ENCODE peak calls at places on chromosomes 1 and 21, in six cellular contexts. One of them, this sample, is unnamed. For H3K4me1, the result is how much of the 10 kb centered on the place peaks cover.

GRCh38 chr1:67834246-67834877 is 1.1 kb upstream of the GNG12 start:
- DNase-seq in HepG2: no peak
- DNase-seq in SK-N-SH: no peak
- DNase-seq in HCT116: no peak
- DNase-seq in K562: no peak
- DNase-seq in GM12878: no peak
- DNase-seq in this sample: no peak

GRCh38 chr1:65209005-65209885 is 61.2 kb downstream of the AK4 start:
- DNase-seq in GM12878: no peak
- DNase-seq in K562: peak
- DNase-seq in SK-N-SH: peak
- DNase-seq in HepG2: peak
- DNase-seq in HCT116: peak
- DNase-seq in this sample: peak

GRCh38 chr1:23691499-23692307 is at the start of gene RPL11:
- DNase-seq in HepG2: peak
- DNase-seq in SK-N-SH: peak
- DNase-seq in K562: peak
- DNase-seq in HCT116: peak
- DNase-seq in GM12878: peak
- DNase-seq in this sample: peak

GRCh38 chr1:26282694-26283019 is 2.8 kb downstream of the SH3BGRL3 start:
- DNase-seq in K562: peak
- DNase-seq in SK-N-SH: no peak
- DNase-seq in HepG2: no peak
- DNase-seq in HCT116: no peak
- DNase-seq in GM12878: no peak
- DNase-seq in this sample: no peak

GRCh38 chr1:46184920-46185658 is 8.8 kb upstream of the P3R3URF start:
- DNase-seq in GM12878: no peak
- DNase-seq in K562: no peak
- DNase-seq in SK-N-SH: no peak
- DNase-seq in HCT116: no peak
- DNase-seq in HepG2: no peak
- DNase-seq in this sample: no peak

GRCh38 chr1:172246521-172247390 is 173.7 kb upstream of the C1orf105 start:
- DNase-seq in HCT116: no peak
- DNase-seq in K562: no peak
- DNase-seq in SK-N-SH: no peak
- DNase-seq in HepG2: no peak
- DNase-seq in GM12878: no peak
- DNase-seq in this sample: no peak

GRCh38 chr1:173255214-173255813 is 48.2 kb upstream of the TNFSF4 start:
- DNase-seq in HCT116: peak
- DNase-seq in HepG2: peak
- DNase-seq in K562: peak
- DNase-seq in GM12878: peak
- DNase-seq in SK-N-SH: peak
- DNase-seq in this sample: peak

GRCh38 chr21:17786219-17787181 is 32.7 kb downstream of the C21orf91 start:
- DNase-seq in HCT116: no peak
- DNase-seq in SK-N-SH: no peak
- DNase-seq in GM12878: no peak
- DNase-seq in K562: no peak
- DNase-seq in HepG2: peak
- DNase-seq in this sample: no peak

GRCh38 chr1:117860906-117861610 is 68.4 kb downstream of the GDAP2 start:
- DNase-seq in GM12878: no peak
- DNase-seq in HCT116: no peak
- DNase-seq in HepG2: no peak
- DNase-seq in SK-N-SH: no peak
- DNase-seq in K562: no peak
- DNase-seq in this sample: no peak

GRCh38 chr21:42319851-42320602 is 4.8 kb upstream of the TFF3 start:
- DNase-seq in SK-N-SH: no peak
- DNase-seq in K562: no peak
- DNase-seq in HepG2: no peak
- DNase-seq in GM12878: no peak
- DNase-seq in HCT116: no peak
- DNase-seq in this sample: no peak

GRCh38 chr1:65198095-65198494 is 50.1 kb downstream of the AK4 start:
- DNase-seq in GM12878: no peak
- DNase-seq in HCT116: no peak
- DNase-seq in K562: no peak
- DNase-seq in SK-N-SH: no peak
- DNase-seq in HepG2: no peak
- DNase-seq in this sample: no peak

GRCh38 chr21:40622531-40622930 is 224.4 kb downstream of the DSCAM start:
- DNase-seq in HepG2: no peak
- DNase-seq in GM12878: no peak
- DNase-seq in K562: no peak
- DNase-seq in SK-N-SH: peak
- DNase-seq in HCT116: no peak
- DNase-seq in this sample: no peak

GRCh38 chr1:222921951-222922350 is 107.1 kb downstream of the DISP1 start:
- DNase-seq in GM12878: no peak
- DNase-seq in K562: no peak
- DNase-seq in HepG2: no peak
- DNase-seq in HCT116: no peak
- DNase-seq in SK-N-SH: no peak
- DNase-seq in this sample: no peak

GRCh38 chr21:26273686-26274313 is 103.2 kb upstream of the APP start:
- DNase-seq in HepG2: no peak
- DNase-seq in GM12878: no peak
- DNase-seq in SK-N-SH: no peak
- DNase-seq in K562: no peak
- DNase-seq in HCT116: no peak
- DNase-seq in this sample: no peak

GRCh38 chr1:27980216-27980820 is 20.5 kb downstream of the XKR8 start:
- DNase-seq in SK-N-SH: no peak
- DNase-seq in K562: no peak
- DNase-seq in GM12878: no peak
- DNase-seq in HepG2: no peak
- DNase-seq in HCT116: no peak
- DNase-seq in this sample: no peak

GRCh38 chr1:99149952-99150351 is 114.3 kb upstream of the PLPPR4 start:
- DNase-seq in SK-N-SH: no peak
- DNase-seq in GM12878: no peak
- DNase-seq in HCT116: no peak
- DNase-seq in K562: no peak
- DNase-seq in HepG2: no peak
- DNase-seq in this sample: no peak

GRCh38 chr21:32572574-32573420 is 12.5 kb downstream of the TCP10L start:
- DNase-seq in SK-N-SH: no peak
- DNase-seq in K562: peak
- DNase-seq in HCT116: no peak
- DNase-seq in GM12878: no peak
- DNase-seq in HepG2: peak
- DNase-seq in this sample: no peak

GRCh38 chr1:10544239-10544638 is 69.5 kb downstream of the PEX14 start:
- DNase-seq in HepG2: no peak
- DNase-seq in GM12878: no peak
- DNase-seq in SK-N-SH: no peak
- DNase-seq in HCT116: no peak
- DNase-seq in K562: no peak
- DNase-seq in this sample: no peak

GRCh38 chr1:48228156-48228555 is 5.6 kb downstream of the SLC5A9 start:
- DNase-seq in GM12878: no peak
- DNase-seq in HepG2: peak
- DNase-seq in K562: no peak
- DNase-seq in SK-N-SH: peak
- DNase-seq in HCT116: no peak
- DNase-seq in this sample: peak

GRCh38 chr1:24191860-24192259 is 4.8 kb upstream of the IFNLR1 start:
- DNase-seq in K562: peak
- DNase-seq in HepG2: no peak
- DNase-seq in GM12878: no peak
- DNase-seq in SK-N-SH: no peak
- DNase-seq in HCT116: no peak
- DNase-seq in this sample: no peak

GRCh38 chr1:68201546-68202238 is 30.6 kb downstream of the WLS start:
- DNase-seq in HCT116: no peak
- DNase-seq in SK-N-SH: no peak
- DNase-seq in K562: no peak
- DNase-seq in HepG2: no peak
- DNase-seq in GM12878: no peak
- DNase-seq in this sample: no peak

GRCh38 chr1:189962171-189962570 is 515.5 kb downstream of the BRINP3 start:
- DNase-seq in SK-N-SH: no peak
- DNase-seq in HCT116: no peak
- DNase-seq in HepG2: no peak
- DNase-seq in GM12878: no peak
- DNase-seq in K562: no peak
- DNase-seq in this sample: no peak

DNA sequence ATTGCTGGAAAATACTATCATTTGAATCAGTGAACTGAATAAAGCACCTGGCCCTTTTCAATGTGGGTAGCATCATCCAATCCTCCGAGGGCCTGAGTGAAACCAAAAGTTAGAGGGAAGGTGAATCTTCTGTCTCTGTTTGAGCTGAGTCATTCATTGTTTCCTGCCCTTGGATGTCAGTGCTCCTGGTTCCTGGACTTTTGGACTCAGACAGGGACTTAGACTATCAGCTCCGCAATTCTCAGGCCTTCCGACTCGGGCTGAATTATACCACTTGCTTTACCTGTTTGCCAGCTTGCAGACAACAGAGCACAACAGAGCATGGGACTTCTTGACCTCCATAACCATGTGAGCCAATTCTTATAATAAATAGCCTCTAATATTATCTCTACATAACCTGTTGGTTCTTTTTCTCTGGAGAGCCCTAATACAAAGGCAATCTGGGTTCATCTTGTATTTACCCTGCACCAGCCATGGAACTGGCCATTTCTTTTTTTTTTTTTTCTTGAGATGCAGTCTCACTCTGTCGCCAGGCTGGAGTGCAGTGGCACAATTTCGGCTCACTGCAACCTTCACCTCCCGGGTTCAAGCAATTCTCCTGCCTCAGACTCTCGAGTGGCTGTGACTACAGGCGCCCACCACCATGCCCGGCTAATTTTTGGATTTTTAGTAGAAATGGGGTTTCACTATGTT is 19.2 kb upstream of the VASH2 start:
- DNase-seq in GM12878: no peak
- DNase-seq in SK-N-SH: no peak
- DNase-seq in HCT116: no peak
- DNase-seq in HepG2: peak
- DNase-seq in K562: no peak
- DNase-seq in this sample: no peak
- TF ChIP-seq YY1 in GM12878: peak
- TF ChIP-seq YY1 in SK-N-SH: no peak
- TF ChIP-seq YY1 in HCT116: no peak
- TF ChIP-seq YY1 in HepG2: no peak
- TF ChIP-seq YY1 in K562: no peak
- TF ChIP-seq YY1 in this sample: no peak

DNA sequence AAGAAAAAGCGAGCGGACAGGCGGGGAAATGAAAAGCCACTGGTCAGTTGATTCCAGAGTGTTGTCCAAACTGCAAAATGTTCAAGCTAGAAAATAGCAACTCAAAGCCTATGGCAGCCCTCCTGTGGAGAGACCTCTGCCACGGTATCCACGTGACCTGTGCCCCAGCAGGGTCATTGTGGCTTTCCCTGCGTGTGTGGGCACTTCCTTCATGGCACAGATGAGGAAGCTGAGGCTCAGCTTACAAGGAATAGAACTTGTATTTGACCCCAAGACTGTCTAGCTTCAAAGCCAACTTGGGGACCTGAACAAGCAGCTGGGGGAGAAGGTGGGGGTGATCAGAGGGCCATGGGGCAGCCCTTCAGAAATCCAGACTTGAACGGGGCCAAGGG is 15.6 kb upstream of the PLEKHG5 start:
- DNase-seq in HepG2: no peak
- DNase-seq in GM12878: no peak
- DNase-seq in SK-N-SH: peak
- DNase-seq in HCT116: no peak
- DNase-seq in K562: no peak
- DNase-seq in this sample: no peak
- H3K4me1 ChIP-seq in HepG2: half or more
- H3K4me1 ChIP-seq in GM12878: under half
- H3K4me1 ChIP-seq in SK-N-SH: half or more
- H3K4me1 ChIP-seq in HCT116: under half
- H3K4me1 ChIP-seq in K562: under half
- H3K4me1 ChIP-seq in this sample: under half

GRCh38 chr1:202007703-202008489 is 2.5 kb upstream of the ELF3 start:
- DNase-seq in GM12878: no peak
- DNase-seq in HepG2: no peak
- DNase-seq in HCT116: peak
- DNase-seq in SK-N-SH: no peak
- DNase-seq in K562: peak
- DNase-seq in this sample: no peak

GRCh38 chr1:202009326-202010031 is 908 bp upstream of the ELF3 start:
- DNase-seq in GM12878: peak
- DNase-seq in SK-N-SH: peak
- DNase-seq in HCT116: peak
- DNase-seq in K562: peak
- DNase-seq in HepG2: peak
- DNase-seq in this sample: peak

GRCh38 chr1:202004711-202005110 is 5.7 kb upstream of the ELF3 start:
- DNase-seq in K562: no peak
- DNase-seq in GM12878: no peak
- DNase-seq in HepG2: no peak
- DNase-seq in SK-N-SH: no peak
- DNase-seq in HCT116: no peak
- DNase-seq in this sample: no peak

GRCh38 chr1:202005958-202006357 is 4.4 kb upstream of the ELF3 start:
- DNase-seq in SK-N-SH: no peak
- DNase-seq in HepG2: peak
- DNase-seq in GM12878: no peak
- DNase-seq in K562: peak
- DNase-seq in HCT116: no peak
- DNase-seq in this sample: no peak

DNA sequence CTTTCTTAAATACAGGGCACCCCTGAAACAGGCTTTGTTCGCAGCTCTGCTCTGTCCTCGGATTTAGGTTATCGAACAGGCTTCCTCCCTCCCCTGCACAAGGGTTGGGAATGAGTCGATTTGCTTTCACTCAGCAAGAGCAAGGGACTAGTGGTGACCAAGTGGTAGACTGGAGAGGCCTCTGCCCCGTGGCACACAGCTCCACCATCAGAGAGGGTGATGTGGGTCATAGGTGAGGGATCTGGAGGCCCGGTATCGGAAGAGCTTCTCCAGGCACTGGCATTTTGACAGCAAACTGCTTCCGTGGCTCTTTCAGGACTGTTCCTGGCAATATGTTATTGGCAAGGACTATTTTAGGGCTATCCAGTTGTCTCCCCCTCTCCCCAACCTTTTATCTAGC is 3.1 kb upstream of the ELF3 start:
- DNase-seq in HepG2: no peak
- DNase-seq in K562: no peak
- DNase-seq in HCT116: no peak
- DNase-seq in GM12878: no peak
- DNase-seq in SK-N-SH: no peak
- DNase-seq in this sample: no peak
- H3K4me3 ChIP-seq in HepG2: no peak
- H3K4me3 ChIP-seq in K562: no peak
- H3K4me3 ChIP-seq in HCT116: peak
- H3K4me3 ChIP-seq in GM12878: no peak
- H3K4me3 ChIP-seq in SK-N-SH: no peak
- H3K4me3 ChIP-seq in this sample: no peak

GRCh38 chr1:206699626-206700025 is 14.9 kb downstream of the MAPKAPK2 start:
- DNase-seq in SK-N-SH: no peak
- DNase-seq in GM12878: no peak
- DNase-seq in HepG2: peak
- DNase-seq in K562: no peak
- DNase-seq in HCT116: no peak
- DNase-seq in this sample: no peak
- TF ChIP-seq YY1 in SK-N-SH: no peak
- TF ChIP-seq YY1 in GM12878: no peak
- TF ChIP-seq YY1 in HepG2: no peak
- TF ChIP-seq YY1 in K562: no peak
- TF ChIP-seq YY1 in HCT116: no peak
- TF ChIP-seq YY1 in this sample: no peak